ENCODE peak calls at places on chromosome 13, in seven cellular contexts. One of them, this sample, is unnamed.

GRCh38 chr13:22926176-22927007 is 254.4 kb upstream of the SGCG start:
- DNase-seq in body of pancreas: peak
- DNase-seq in transverse colon: peak
- DNase-seq in stomach: no peak
- DNase-seq in IMR-90: no peak
- DNase-seq in lower leg skin: peak
- DNase-seq in thyroid gland: peak
- DNase-seq in this sample: no peak

GRCh38 chr13:54614729-54615128 is 1586.1 kb downstream of the OLFM4 start:
- DNase-seq in body of pancreas: no peak
- DNase-seq in transverse colon: no peak
- DNase-seq in stomach: no peak
- DNase-seq in IMR-90: no peak
- DNase-seq in lower leg skin: no peak
- DNase-seq in thyroid gland: no peak
- DNase-seq in this sample: no peak

GRCh38 chr13:94327318-94327717 is 152.2 kb downstream of the DCT start:
- DNase-seq in body of pancreas: no peak
- DNase-seq in transverse colon: no peak
- DNase-seq in stomach: no peak
- DNase-seq in IMR-90: no peak
- DNase-seq in lower leg skin: no peak
- DNase-seq in thyroid gland: no peak
- DNase-seq in this sample: no peak

GRCh38 chr13:74449811-74450524 is 315.8 kb upstream of the KLF12 start:
- DNase-seq in body of pancreas: no peak
- DNase-seq in transverse colon: no peak
- DNase-seq in stomach: no peak
- DNase-seq in IMR-90: no peak
- DNase-seq in lower leg skin: no peak
- DNase-seq in thyroid gland: no peak
- DNase-seq in this sample: no peak

GRCh38 chr13:48741377-48741776 is 87.6 kb downstream of the CYSLTR2 start:
- DNase-seq in body of pancreas: peak
- DNase-seq in transverse colon: no peak
- DNase-seq in stomach: no peak
- DNase-seq in IMR-90: peak
- DNase-seq in lower leg skin: no peak
- DNase-seq in thyroid gland: no peak
- DNase-seq in this sample: no peak

GRCh38 chr13:45055902-45056648 is 64.2 kb upstream of the GTF2F2 start:
- DNase-seq in body of pancreas: no peak
- DNase-seq in transverse colon: peak
- DNase-seq in stomach: no peak
- DNase-seq in IMR-90: peak
- DNase-seq in lower leg skin: no peak
- DNase-seq in thyroid gland: no peak
- DNase-seq in this sample: no peak

GRCh38 chr13:90455861-90456260 is 891.6 kb upstream of the MIR17HG start:
- DNase-seq in body of pancreas: no peak
- DNase-seq in transverse colon: no peak
- DNase-seq in stomach: no peak
- DNase-seq in IMR-90: no peak
- DNase-seq in lower leg skin: no peak
- DNase-seq in thyroid gland: no peak
- DNase-seq in this sample: no peak

GRCh38 chr13:94020833-94021232 is 458.6 kb downstream of the DCT start:
- DNase-seq in body of pancreas: no peak
- DNase-seq in transverse colon: no peak
- DNase-seq in stomach: no peak
- DNase-seq in IMR-90: peak
- DNase-seq in lower leg skin: no peak
- DNase-seq in thyroid gland: no peak
- DNase-seq in this sample: peak

GRCh38 chr13:111954681-111955411 is 112.1 kb upstream of the SOX1 start:
- DNase-seq in body of pancreas: no peak
- DNase-seq in transverse colon: no peak
- DNase-seq in stomach: peak
- DNase-seq in IMR-90: no peak
- DNase-seq in lower leg skin: no peak
- DNase-seq in thyroid gland: no peak
- DNase-seq in this sample: no peak

GRCh38 chr13:109376936-109377335 is 409.4 kb downstream of the IRS2 start:
- DNase-seq in body of pancreas: no peak
- DNase-seq in transverse colon: no peak
- DNase-seq in stomach: no peak
- DNase-seq in IMR-90: no peak
- DNase-seq in lower leg skin: no peak
- DNase-seq in thyroid gland: no peak
- DNase-seq in this sample: no peak

GRCh38 chr13:65240773-65241172 is 1989.4 kb downstream of the PCDH9 start:
- DNase-seq in body of pancreas: no peak
- DNase-seq in transverse colon: no peak
- DNase-seq in stomach: no peak
- DNase-seq in IMR-90: no peak
- DNase-seq in lower leg skin: no peak
- DNase-seq in thyroid gland: no peak
- DNase-seq in this sample: no peak

GRCh38 chr13:51211910-51212309 is 10.3 kb upstream of the FAM124A start:
- DNase-seq in body of pancreas: no peak
- DNase-seq in transverse colon: no peak
- DNase-seq in stomach: no peak
- DNase-seq in IMR-90: no peak
- DNase-seq in lower leg skin: no peak
- DNase-seq in thyroid gland: no peak
- DNase-seq in this sample: no peak

GRCh38 chr13:51207881-51208280 is 14.3 kb upstream of the FAM124A start:
- DNase-seq in body of pancreas: no peak
- DNase-seq in transverse colon: no peak
- DNase-seq in stomach: no peak
- DNase-seq in IMR-90: no peak
- DNase-seq in lower leg skin: no peak
- DNase-seq in thyroid gland: no peak
- DNase-seq in this sample: no peak

GRCh38 chr13:51212808-51213728 is 9.1 kb upstream of the FAM124A start:
- DNase-seq in body of pancreas: no peak
- DNase-seq in transverse colon: no peak
- DNase-seq in stomach: no peak
- DNase-seq in IMR-90: no peak
- DNase-seq in lower leg skin: no peak
- DNase-seq in thyroid gland: no peak
- DNase-seq in this sample: no peak

DNA sequence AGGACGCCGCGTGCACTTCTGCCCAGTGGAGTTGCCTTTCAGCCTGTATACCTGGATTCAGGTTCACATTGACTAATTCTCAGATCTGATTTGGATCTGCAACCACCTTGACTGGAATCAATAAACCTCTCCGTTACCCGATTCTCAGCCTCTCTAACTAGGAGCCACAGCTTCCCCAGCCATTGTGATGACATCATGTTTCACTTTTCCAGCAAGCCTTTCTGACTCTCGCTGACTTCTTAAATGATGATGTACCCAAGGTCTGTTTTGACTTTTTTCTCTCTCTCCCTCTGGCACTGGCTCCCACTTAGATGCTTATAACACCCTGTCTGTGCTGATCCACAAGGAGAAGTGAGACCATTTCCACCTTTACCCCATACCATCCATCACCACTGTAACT is 13.5 kb upstream of the FAM124A start:
- DNase-seq in body of pancreas: no peak
- DNase-seq in transverse colon: no peak
- DNase-seq in stomach: no peak
- DNase-seq in IMR-90: no peak
- DNase-seq in lower leg skin: no peak
- DNase-seq in thyroid gland: no peak
- DNase-seq in this sample: no peak
- TF ChIP-seq POLR2A in body of pancreas: no peak
- TF ChIP-seq POLR2A in transverse colon: no peak
- TF ChIP-seq POLR2A in stomach: no peak
- TF ChIP-seq POLR2A in IMR-90: no peak
- TF ChIP-seq POLR2A in lower leg skin: no peak
- TF ChIP-seq POLR2A in thyroid gland: no peak
- TF ChIP-seq POLR2A in this sample: no peak

GRCh38 chr13:32115069-32115468 is 83.5 kb downstream of the FRY start:
- DNase-seq in body of pancreas: no peak
- DNase-seq in transverse colon: no peak
- DNase-seq in stomach: no peak
- DNase-seq in IMR-90: no peak
- DNase-seq in lower leg skin: no peak
- DNase-seq in thyroid gland: no peak
- DNase-seq in this sample: no peak

GRCh38 chr13:32121316-32121715 is 89.7 kb downstream of the FRY start:
- DNase-seq in body of pancreas: no peak
- DNase-seq in transverse colon: no peak
- DNase-seq in stomach: no peak
- DNase-seq in IMR-90: no peak
- DNase-seq in lower leg skin: no peak
- DNase-seq in thyroid gland: no peak
- DNase-seq in this sample: no peak

GRCh38 chr13:32116210-32116609 is 84.6 kb downstream of the FRY start:
- DNase-seq in body of pancreas: no peak
- DNase-seq in transverse colon: no peak
- DNase-seq in stomach: no peak
- DNase-seq in IMR-90: no peak
- DNase-seq in lower leg skin: no peak
- DNase-seq in thyroid gland: no peak
- DNase-seq in this sample: no peak

GRCh38 chr13:32113564-32113963 is 82.0 kb downstream of the FRY start:
- DNase-seq in body of pancreas: no peak
- DNase-seq in transverse colon: no peak
- DNase-seq in stomach: no peak
- DNase-seq in IMR-90: no peak
- DNase-seq in lower leg skin: no peak
- DNase-seq in thyroid gland: no peak
- DNase-seq in this sample: no peak

DNA sequence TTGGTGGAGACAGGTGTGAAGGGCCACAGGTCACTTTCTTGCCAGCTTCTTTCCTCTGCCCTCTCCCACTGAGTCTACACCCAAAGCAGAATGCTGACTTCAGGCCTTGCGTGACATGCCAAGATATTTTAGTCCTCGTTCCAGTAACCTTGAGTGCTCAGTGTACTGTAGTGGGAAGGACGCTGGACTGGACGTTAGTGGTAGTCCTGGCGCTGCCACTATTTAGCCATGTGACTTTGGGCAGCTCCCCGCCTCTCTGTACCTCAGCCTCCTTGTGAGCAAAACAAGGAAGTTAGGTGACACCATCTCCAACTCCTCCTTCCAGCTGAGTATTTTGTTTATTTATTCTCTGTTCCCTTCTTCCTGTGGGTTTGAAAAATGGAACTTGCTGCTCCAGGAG is 86.1 kb downstream of the FRY start:
- DNase-seq in body of pancreas: peak
- DNase-seq in transverse colon: no peak
- DNase-seq in stomach: peak
- DNase-seq in IMR-90: peak
- DNase-seq in lower leg skin: no peak
- DNase-seq in thyroid gland: peak
- DNase-seq in this sample: no peak
- TF ChIP-seq POLR2A in body of pancreas: no peak
- TF ChIP-seq POLR2A in transverse colon: no peak
- TF ChIP-seq POLR2A in stomach: no peak
- TF ChIP-seq POLR2A in IMR-90: no peak
- TF ChIP-seq POLR2A in lower leg skin: no peak
- TF ChIP-seq POLR2A in thyroid gland: no peak
- TF ChIP-seq POLR2A in this sample: no peak

GRCh38 chr13:99307247-99307646 is at the start of gene GPR183:
- DNase-seq in body of pancreas: no peak
- DNase-seq in transverse colon: no peak
- DNase-seq in stomach: no peak
- DNase-seq in IMR-90: peak
- DNase-seq in lower leg skin: no peak
- DNase-seq in thyroid gland: no peak
- DNase-seq in this sample: no peak
- TF ChIP-seq POLR2A in body of pancreas: no peak
- TF ChIP-seq POLR2A in transverse colon: peak
- TF ChIP-seq POLR2A in stomach: no peak
- TF ChIP-seq POLR2A in IMR-90: no peak
- TF ChIP-seq POLR2A in lower leg skin: no peak
- TF ChIP-seq POLR2A in thyroid gland: no peak
- TF ChIP-seq POLR2A in this sample: no peak

GRCh38 chr13:98823442-98823841 is 71.0 kb upstream of the SLC15A1 start:
- DNase-seq in body of pancreas: peak
- DNase-seq in transverse colon: no peak
- DNase-seq in stomach: no peak
- DNase-seq in IMR-90: no peak
- DNase-seq in lower leg skin: no peak
- DNase-seq in thyroid gland: no peak
- DNase-seq in this sample: no peak

GRCh38 chr13:98822238-98822606 is 69.8 kb upstream of the SLC15A1 start:
- DNase-seq in body of pancreas: peak
- DNase-seq in transverse colon: no peak
- DNase-seq in stomach: no peak
- DNase-seq in IMR-90: peak
- DNase-seq in lower leg skin: no peak
- DNase-seq in thyroid gland: no peak
- DNase-seq in this sample: no peak

GRCh38 chr13:98820744-98821371 is 68.4 kb upstream of the SLC15A1 start:
- DNase-seq in body of pancreas: no peak
- DNase-seq in transverse colon: no peak
- DNase-seq in stomach: no peak
- DNase-seq in IMR-90: no peak
- DNase-seq in lower leg skin: no peak
- DNase-seq in thyroid gland: no peak
- DNase-seq in this sample: no peak

GRCh38 chr13:98819382-98819781 is 66.9 kb upstream of the SLC15A1 start:
- DNase-seq in body of pancreas: no peak
- DNase-seq in transverse colon: no peak
- DNase-seq in stomach: no peak
- DNase-seq in IMR-90: no peak
- DNase-seq in lower leg skin: no peak
- DNase-seq in thyroid gland: no peak
- DNase-seq in this sample: no peak

GRCh38 chr13:98821372-98822237 is 69.1 kb upstream of the SLC15A1 start:
- DNase-seq in body of pancreas: peak
- DNase-seq in transverse colon: no peak
- DNase-seq in stomach: no peak
- DNase-seq in IMR-90: no peak
- DNase-seq in lower leg skin: no peak
- DNase-seq in thyroid gland: no peak
- DNase-seq in this sample: no peak
- TF ChIP-seq POLR2A in body of pancreas: no peak
- TF ChIP-seq POLR2A in transverse colon: no peak
- TF ChIP-seq POLR2A in stomach: no peak
- TF ChIP-seq POLR2A in IMR-90: no peak
- TF ChIP-seq POLR2A in lower leg skin: no peak
- TF ChIP-seq POLR2A in thyroid gland: no peak
- TF ChIP-seq POLR2A in this sample: no peak

GRCh38 chr13:46552888-46553520 is at the start of gene LRCH1:
- DNase-seq in body of pancreas: peak
- DNase-seq in transverse colon: peak
- DNase-seq in stomach: peak
- DNase-seq in IMR-90: peak
- DNase-seq in lower leg skin: peak
- DNase-seq in thyroid gland: peak
- DNase-seq in this sample: peak
- TF ChIP-seq POLR2A in body of pancreas: peak
- TF ChIP-seq POLR2A in transverse colon: peak
- TF ChIP-seq POLR2A in stomach: no peak
- TF ChIP-seq POLR2A in IMR-90: peak
- TF ChIP-seq POLR2A in lower leg skin: no peak
- TF ChIP-seq POLR2A in thyroid gland: no peak
- TF ChIP-seq POLR2A in this sample: peak

GRCh38 chr13:49996166-49996915 is 501 bp upstream of the TRIM13 start:
- DNase-seq in body of pancreas: peak
- DNase-seq in transverse colon: peak
- DNase-seq in stomach: peak
- DNase-seq in IMR-90: peak
- DNase-seq in lower leg skin: peak
- DNase-seq in thyroid gland: peak
- DNase-seq in this sample: peak
- TF ChIP-seq POLR2A in body of pancreas: peak
- TF ChIP-seq POLR2A in transverse colon: peak
- TF ChIP-seq POLR2A in stomach: no peak
- TF ChIP-seq POLR2A in IMR-90: peak
- TF ChIP-seq POLR2A in lower leg skin: no peak
- TF ChIP-seq POLR2A in thyroid gland: no peak
- TF ChIP-seq POLR2A in this sample: peak